ENCODE peak calls at places on chromosomes 16 and 17, in eight cellular contexts. W is PC-3; D is Daoy; Y is AG08395; F is anterior cingulate cortex; A is activated naive CD4-positive, alpha-beta T cell treated with anti-CD3 and anti-CD28 coated beads, Interleukin-2, amount 10 ng/mL, durations not matched to agents 7 days and 5 days; R is H9; G is hypothalamus. J is an unnamed sample.

GRCh38 chr17:69729937-69730336 is 315.4 kb downstream of the MAP2K6 start:
- DNase-seq in W (peak), D (no peak), Y (peak), F (no peak), A (no peak), R (no peak), G (no peak), J (peak)

GRCh38 chr17:32528825-32529224 is 42.0 kb downstream of the CDK5R1 start:
- DNase-seq in W (no peak), D (no peak), Y (no peak), F (no peak), A (no peak), R (no peak), G (no peak), J (no peak)

GRCh38 chr17:32870969-32871368 is 6.0 kb downstream of the MYO1D start:
- DNase-seq in W (no peak), D (peak), Y (peak), F (no peak), A (no peak), R (no peak), G (no peak), J (no peak)

GRCh38 chr17:77622627-77623026 is 335.9 kb upstream of the TNRC6C start:
- DNase-seq in W (peak), D (no peak), Y (no peak), F (no peak), A (no peak), R (no peak), G (no peak), J (no peak)

GRCh38 chr16:10033561-10033960 is 148.7 kb downstream of the GRIN2A start:
- DNase-seq in W (no peak), D (no peak), Y (no peak), F (no peak), A (no peak), R (no peak), G (no peak), J (no peak)

GRCh38 chr17:78151514-78152008 is 5.4 kb downstream of the C17orf99 start:
- DNase-seq in W (peak), D (no peak), Y (peak), F (no peak), A (no peak), R (peak), G (no peak), J (no peak)

GRCh38 chr17:41258406-41258805 is 3.2 kb downstream of the KRTAP9-9 start:
- DNase-seq in W (no peak), D (no peak), Y (no peak), F (no peak), A (no peak), R (no peak), G (no peak), J (peak)

GRCh38 chr16:20259549-20259948 is 67.8 kb downstream of the GP2 start:
- DNase-seq in W (no peak), D (no peak), Y (no peak), F (no peak), A (no peak), R (no peak), G (no peak), J (no peak)

GRCh38 chr17:40433551-40434384 is 9.5 kb upstream of the IGFBP4 start:
- DNase-seq in W (no peak), D (peak), Y (no peak), F (no peak), A (peak), R (peak), G (no peak), J (no peak)

GRCh38 chr17:29559640-29560039 is 7.2 kb downstream of the ABHD15 start:
- DNase-seq in W (no peak), D (no peak), Y (no peak), F (no peak), A (no peak), R (no peak), G (no peak), J (no peak)

GRCh38 chr16:87295259-87295658 is 21.9 kb downstream of the C16orf95 start:
- DNase-seq in W (peak), D (peak), Y (no peak), F (no peak), A (no peak), R (no peak), G (no peak), J (no peak)

GRCh38 chr17:44309472-44309871 is 1.1 kb downstream of the RUNDC3A start:
- DNase-seq in W (peak), D (no peak), Y (no peak), F (no peak), A (no peak), R (peak), G (no peak), J (no peak)

GRCh38 chr17:8729421-8729820 is 15.2 kb downstream of the CCDC42 start:
- DNase-seq in W (no peak), D (no peak), Y (no peak), F (no peak), A (no peak), R (no peak), G (no peak), J (no peak)

GRCh38 chr17:8053600-8053999 is 14.7 kb downstream of the ALOX15B start:
- DNase-seq in W (no peak), D (no peak), Y (no peak), F (no peak), A (peak), R (no peak), G (no peak), J (no peak)

GRCh38 chr16:15398618-15399316 is 3.2 kb downstream of the MPV17L start:
- DNase-seq in W (no peak), D (no peak), Y (no peak), F (no peak), A (no peak), R (no peak), G (no peak), J (no peak)

GRCh38 chr17:70483624-70484023 is 314.3 kb downstream of the KCNJ2 start:
- DNase-seq in W (no peak), D (no peak), Y (no peak), F (no peak), A (no peak), R (no peak), G (no peak), J (no peak)

GRCh38 chr16:54194008-54194731 is 92.4 kb downstream of the IRX3 start:
- DNase-seq in W (no peak), D (peak), Y (peak), F (peak), A (no peak), R (peak), G (peak), J (peak)

GRCh38 chr16:27722266-27722636 is 172.3 kb downstream of the KATNIP start:
- DNase-seq in W (no peak), D (no peak), Y (no peak), F (no peak), A (no peak), R (no peak), G (no peak), J (no peak)

GRCh38 chr17:66711936-66712335 is 123.0 kb upstream of the CACNG5 start:
- DNase-seq in W (peak), D (no peak), Y (no peak), F (no peak), A (no peak), R (peak), G (no peak), J (no peak)

GRCh38 chr16:52069866-52070265 is 477.1 kb downstream of the TOX3 start:
- DNase-seq in W (peak), D (no peak), Y (peak), F (no peak), A (no peak), R (peak), G (no peak), J (peak)

GRCh38 chr17:41571561-41572434 is at the start of gene KRT9:
- DNase-seq in W (no peak), D (no peak), Y (no peak), F (no peak), A (no peak), R (no peak), G (no peak), J (no peak)

GRCh38 chr17:20009052-20009301 is 182 bp upstream of the SPECC1 start:
- DNase-seq in W (no peak), D (no peak), Y (no peak), F (peak), A (no peak), R (no peak), G (peak), J (no peak)

GRCh38 chr16:11188801-11189740 is 66.9 kb downstream of the SOCS1 start:
- DNase-seq in W (no peak), D (no peak), Y (no peak), F (no peak), A (no peak), R (no peak), G (no peak), J (no peak)

GRCh38 chr17:376936-377863 is 24.6 kb upstream of the RPH3AL start:
- DNase-seq in W (no peak), D (no peak), Y (peak), F (no peak), A (no peak), R (no peak), G (no peak), J (peak)

GRCh38 chr16:12089492-12090161 is 113.1 kb downstream of the SNX29 start:
- DNase-seq in W (no peak), D (peak), Y (peak), F (no peak), A (peak), R (peak), G (no peak), J (no peak)

GRCh38 chr16:64202571-64202970 is 919.3 kb downstream of the CDH11 start:
- DNase-seq in W (no peak), D (no peak), Y (no peak), F (no peak), A (no peak), R (no peak), G (no peak), J (no peak)

GRCh38 chr17:65479282-65479681 is 82.2 kb downstream of the AXIN2 start:
- DNase-seq in W (no peak), D (no peak), Y (no peak), F (no peak), A (no peak), R (no peak), G (no peak), J (no peak)

GRCh38 chr16:87336850-87337240 is 19.7 kb upstream of the C16orf95 start:
- DNase-seq in W (no peak), D (no peak), Y (no peak), F (no peak), A (no peak), R (no peak), G (no peak), J (no peak)

GRCh38 chr16:67647111-67647651 is 2.2 kb downstream of the CARMIL2 start:
- DNase-seq in W (peak), D (no peak), Y (no peak), F (no peak), A (no peak), R (no peak), G (no peak), J (no peak)

GRCh38 chr17:27893834-27894503 is 804 bp upstream of the LYRM9 start:
- DNase-seq in W (no peak), D (no peak), Y (no peak), F (no peak), A (no peak), R (no peak), G (no peak), J (no peak)

GRCh38 chr17:40486513-40487370 is 14.7 kb downstream of the TNS4 start:
- DNase-seq in W (peak), D (peak), Y (peak), F (no peak), A (no peak), R (no peak), G (no peak), J (peak)